ENCODE peak calls at places on chromosomes 12 and 14, in four cellular contexts. One of them, this sample, is unnamed.

GRCh38 chr14:104361101-104361591 is 218.4 kb upstream of the C14orf180 start:
- DNase-seq in progenitor cell of endocrine pancreas: no peak
- DNase-seq in fibroblast of lung: no peak
- DNase-seq in heart right ventricle: no peak
- DNase-seq in this sample: no peak

GRCh38 chr12:3732901-3733300 is 20.0 kb downstream of the CRACR2A start:
- DNase-seq in progenitor cell of endocrine pancreas: no peak
- DNase-seq in heart right ventricle: no peak
- DNase-seq in fibroblast of lung: no peak
- DNase-seq in this sample: no peak

GRCh38 chr12:15757553-15758255 is 31.5 kb downstream of the EPS8 start:
- DNase-seq in progenitor cell of endocrine pancreas: no peak
- DNase-seq in fibroblast of lung: peak; percentile 77
- DNase-seq in heart right ventricle: no peak
- DNase-seq in this sample: peak; percentile 73

GRCh38 chr12:1346126-1346525 is 248.3 kb downstream of the FBXL14 start:
- DNase-seq in heart right ventricle: no peak
- DNase-seq in fibroblast of lung: peak; percentile 41
- DNase-seq in progenitor cell of endocrine pancreas: no peak
- DNase-seq in this sample: no peak

GRCh38 chr14:68306934-68307758 is 485.7 kb downstream of the ZFP36L1 start:
- DNase-seq in progenitor cell of endocrine pancreas: peak; percentile 33
- DNase-seq in fibroblast of lung: peak; percentile 90
- DNase-seq in heart right ventricle: no peak
- DNase-seq in this sample: no peak

GRCh38 chr14:63438065-63438757 is 105.0 kb downstream of the PPP2R5E start:
- DNase-seq in heart right ventricle: peak; percentile 68
- DNase-seq in progenitor cell of endocrine pancreas: no peak
- DNase-seq in fibroblast of lung: peak; percentile 87
- DNase-seq in this sample: peak; percentile 84

GRCh38 chr14:105912641-105913180 is 386.3 kb downstream of the TMEM121 start:
- DNase-seq in fibroblast of lung: no peak
- DNase-seq in progenitor cell of endocrine pancreas: no peak
- DNase-seq in heart right ventricle: no peak
- DNase-seq in this sample: no peak

GRCh38 chr12:105228966-105229365 is 7.0 kb downstream of the APPL2 start:
- DNase-seq in heart right ventricle: no peak
- DNase-seq in progenitor cell of endocrine pancreas: no peak
- DNase-seq in fibroblast of lung: no peak
- DNase-seq in this sample: no peak

GRCh38 chr14:45793081-45793480 is 540.1 kb upstream of the MIS18BP1 start:
- DNase-seq in fibroblast of lung: no peak
- DNase-seq in progenitor cell of endocrine pancreas: no peak
- DNase-seq in heart right ventricle: no peak
- DNase-seq in this sample: no peak

GRCh38 chr14:101997429-101998336 is 33.3 kb downstream of the DYNC1H1 start:
- DNase-seq in heart right ventricle: no peak
- DNase-seq in progenitor cell of endocrine pancreas: no peak
- DNase-seq in fibroblast of lung: no peak
- DNase-seq in this sample: no peak

GRCh38 chr12:97960741-97961608 is 498.4 kb downstream of the RMST start:
- DNase-seq in heart right ventricle: peak; percentile 9
- DNase-seq in fibroblast of lung: peak; percentile 14
- DNase-seq in progenitor cell of endocrine pancreas: peak; percentile 27
- DNase-seq in this sample: no peak

DNA sequence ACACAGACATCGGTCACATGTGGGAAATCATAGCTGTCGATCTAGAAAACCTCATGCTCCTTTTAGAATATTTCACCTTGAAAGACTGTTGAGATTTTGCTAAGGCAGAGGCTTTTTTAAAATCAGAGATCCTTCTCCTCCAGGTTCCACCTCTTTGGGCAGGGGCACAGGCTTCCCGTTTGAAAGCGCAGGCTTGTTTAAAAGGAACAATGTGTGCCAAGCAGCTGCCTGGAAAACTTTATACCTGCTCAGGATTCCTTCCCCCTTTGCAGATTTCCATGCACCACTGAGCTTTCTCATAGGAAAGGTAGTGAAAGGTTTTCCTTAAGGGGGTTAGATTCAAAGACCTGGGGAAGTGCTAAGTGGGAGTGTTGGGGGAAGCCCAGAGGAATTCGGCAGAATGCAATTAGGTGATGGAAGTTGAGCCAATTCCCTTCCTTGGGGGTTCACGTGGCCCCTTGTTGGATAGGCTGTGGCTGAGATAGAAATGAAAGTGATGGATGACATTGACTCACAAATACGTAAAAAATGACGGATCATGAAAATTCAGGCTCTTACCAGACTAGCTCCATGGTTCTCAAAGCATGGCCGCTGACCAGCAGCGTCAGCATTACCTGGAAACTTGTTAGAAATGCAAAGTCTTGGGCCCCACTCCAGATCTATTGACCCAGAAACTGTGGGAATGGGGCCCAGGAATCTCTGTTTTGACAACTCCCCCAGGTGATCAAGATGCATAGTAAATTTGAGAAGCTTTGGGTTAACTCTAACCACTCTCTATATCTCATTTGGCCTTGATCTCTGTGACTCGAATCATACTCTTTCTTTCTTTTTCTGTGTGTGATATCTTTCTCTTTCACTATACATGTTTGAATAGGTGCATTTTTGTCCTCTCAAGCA is 281.4 kb upstream of the FKBP4 start:
- DNase-seq in fibroblast of lung: no peak
- DNase-seq in progenitor cell of endocrine pancreas: no peak
- DNase-seq in heart right ventricle: no peak
- DNase-seq in this sample: no peak
- TF ChIP-seq CTCF in fibroblast of lung: no peak
- TF ChIP-seq CTCF in progenitor cell of endocrine pancreas: no peak
- TF ChIP-seq CTCF in heart right ventricle: no peak
- TF ChIP-seq CTCF in this sample: no peak

DNA sequence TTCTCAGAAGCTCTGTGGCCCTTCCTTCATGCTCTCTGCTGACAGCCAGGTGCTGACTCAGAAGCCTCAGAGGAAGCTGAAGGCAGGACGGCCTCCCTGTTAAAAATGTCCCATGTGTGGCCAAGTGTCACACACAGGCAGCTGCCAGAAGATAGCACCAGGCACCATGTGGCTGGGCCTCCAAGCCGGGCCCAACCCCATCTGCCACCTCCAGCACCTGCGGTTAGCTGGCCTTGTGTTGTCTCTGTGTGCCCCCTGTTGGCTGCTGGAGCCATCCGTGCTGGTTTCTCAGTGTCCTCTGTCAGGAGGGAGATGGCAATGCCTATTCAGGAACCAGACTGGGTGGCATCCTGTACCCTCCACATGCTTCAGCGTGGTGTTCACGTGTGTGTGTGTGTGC is 63.2 kb downstream of the TSPAN11 start:
- DNase-seq in fibroblast of lung: no peak
- DNase-seq in heart right ventricle: peak; percentile 29
- DNase-seq in progenitor cell of endocrine pancreas: no peak
- DNase-seq in this sample: no peak
- TF ChIP-seq CTCF in fibroblast of lung: peak; percentile 25
- TF ChIP-seq CTCF in heart right ventricle: peak; percentile 32
- TF ChIP-seq CTCF in progenitor cell of endocrine pancreas: peak; percentile 39
- TF ChIP-seq CTCF in this sample: peak; percentile 37

GRCh38 chr14:95561001-95561412 is 26.2 kb downstream of the GLRX5 start:
- DNase-seq in fibroblast of lung: peak; percentile 83
- DNase-seq in heart right ventricle: peak; percentile 79
- DNase-seq in progenitor cell of endocrine pancreas: peak; percentile 93
- DNase-seq in this sample: peak; percentile 21

GRCh38 chr14:95555053-95555452 is 20.2 kb downstream of the GLRX5 start:
- DNase-seq in heart right ventricle: no peak
- DNase-seq in fibroblast of lung: no peak
- DNase-seq in progenitor cell of endocrine pancreas: no peak
- DNase-seq in this sample: no peak

GRCh38 chr14:95559203-95559602 is 24.4 kb downstream of the GLRX5 start:
- DNase-seq in fibroblast of lung: no peak
- DNase-seq in heart right ventricle: no peak
- DNase-seq in progenitor cell of endocrine pancreas: no peak
- DNase-seq in this sample: no peak

GRCh38 chr14:95557832-95558231 is 23.0 kb downstream of the GLRX5 start:
- DNase-seq in progenitor cell of endocrine pancreas: no peak
- DNase-seq in heart right ventricle: no peak
- DNase-seq in fibroblast of lung: no peak
- DNase-seq in this sample: no peak

DNA sequence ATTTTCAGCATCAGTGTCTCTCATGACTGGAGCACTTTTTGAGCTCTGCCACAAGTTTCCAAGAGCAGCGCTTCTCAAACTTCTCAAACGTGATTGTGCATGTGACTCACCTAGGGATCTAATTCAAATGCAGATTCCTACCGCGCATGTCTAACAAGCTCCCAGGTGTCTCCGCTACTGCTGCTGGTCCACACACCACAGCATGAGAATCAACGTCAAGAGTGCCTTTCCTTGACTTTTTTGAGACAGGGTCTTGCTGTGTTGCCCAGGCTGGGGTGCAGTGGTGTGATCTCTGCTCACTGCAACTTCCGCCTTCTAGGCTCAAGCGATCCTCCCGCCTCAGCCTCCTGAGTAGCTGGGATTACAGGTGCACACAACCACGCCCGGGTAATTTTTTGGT is 22.4 kb downstream of the GLRX5 start:
- DNase-seq in progenitor cell of endocrine pancreas: no peak
- DNase-seq in fibroblast of lung: no peak
- DNase-seq in heart right ventricle: no peak
- DNase-seq in this sample: no peak
- TF ChIP-seq CTCF in progenitor cell of endocrine pancreas: no peak
- TF ChIP-seq CTCF in fibroblast of lung: no peak
- TF ChIP-seq CTCF in heart right ventricle: no peak
- TF ChIP-seq CTCF in this sample: no peak

GRCh38 chr12:66942741-66943465 is 264.0 kb upstream of the GRIP1 start:
- DNase-seq in heart right ventricle: no peak
- DNase-seq in fibroblast of lung: no peak
- DNase-seq in progenitor cell of endocrine pancreas: no peak
- DNase-seq in this sample: no peak
- TF ChIP-seq CTCF in heart right ventricle: no peak
- TF ChIP-seq CTCF in fibroblast of lung: no peak
- TF ChIP-seq CTCF in progenitor cell of endocrine pancreas: peak; percentile 52
- TF ChIP-seq CTCF in this sample: no peak

GRCh38 chr14:96069421-96069820 is 30.3 kb downstream of the C14orf132 start:
- DNase-seq in heart right ventricle: no peak
- DNase-seq in progenitor cell of endocrine pancreas: no peak
- DNase-seq in fibroblast of lung: no peak
- DNase-seq in this sample: no peak

GRCh38 chr14:96072746-96073145 is 33.6 kb downstream of the C14orf132 start:
- DNase-seq in fibroblast of lung: no peak
- DNase-seq in heart right ventricle: no peak
- DNase-seq in progenitor cell of endocrine pancreas: no peak
- DNase-seq in this sample: no peak

GRCh38 chr14:96067985-96068930 is 29.1 kb downstream of the C14orf132 start:
- DNase-seq in heart right ventricle: no peak
- DNase-seq in progenitor cell of endocrine pancreas: no peak
- DNase-seq in fibroblast of lung: no peak
- DNase-seq in this sample: no peak

GRCh38 chr14:96071561-96071960 is 32.4 kb downstream of the C14orf132 start:
- DNase-seq in fibroblast of lung: no peak
- DNase-seq in progenitor cell of endocrine pancreas: no peak
- DNase-seq in heart right ventricle: no peak
- DNase-seq in this sample: no peak

GRCh38 chr14:96072076-96072475 is 32.9 kb downstream of the C14orf132 start:
- DNase-seq in heart right ventricle: no peak
- DNase-seq in progenitor cell of endocrine pancreas: no peak
- DNase-seq in fibroblast of lung: no peak
- DNase-seq in this sample: no peak
- TF ChIP-seq CTCF in heart right ventricle: no peak
- TF ChIP-seq CTCF in progenitor cell of endocrine pancreas: no peak
- TF ChIP-seq CTCF in fibroblast of lung: no peak
- TF ChIP-seq CTCF in this sample: no peak

GRCh38 chr12:128707488-128707887 is 116.3 kb downstream of the SLC15A4 start:
- DNase-seq in heart right ventricle: no peak
- DNase-seq in progenitor cell of endocrine pancreas: no peak
- DNase-seq in fibroblast of lung: no peak
- DNase-seq in this sample: no peak
- TF ChIP-seq CTCF in heart right ventricle: no peak
- TF ChIP-seq CTCF in progenitor cell of endocrine pancreas: no peak
- TF ChIP-seq CTCF in fibroblast of lung: no peak
- TF ChIP-seq CTCF in this sample: no peak

GRCh38 chr14:75306917-75307699 is 28.5 kb downstream of the FOS start:
- DNase-seq in progenitor cell of endocrine pancreas: no peak
- DNase-seq in fibroblast of lung: no peak
- DNase-seq in heart right ventricle: no peak
- DNase-seq in this sample: no peak
- TF ChIP-seq CTCF in progenitor cell of endocrine pancreas: peak; percentile 35
- TF ChIP-seq CTCF in fibroblast of lung: peak; percentile 34
- TF ChIP-seq CTCF in heart right ventricle: peak; percentile 19
- TF ChIP-seq CTCF in this sample: peak; percentile 34

DNA sequence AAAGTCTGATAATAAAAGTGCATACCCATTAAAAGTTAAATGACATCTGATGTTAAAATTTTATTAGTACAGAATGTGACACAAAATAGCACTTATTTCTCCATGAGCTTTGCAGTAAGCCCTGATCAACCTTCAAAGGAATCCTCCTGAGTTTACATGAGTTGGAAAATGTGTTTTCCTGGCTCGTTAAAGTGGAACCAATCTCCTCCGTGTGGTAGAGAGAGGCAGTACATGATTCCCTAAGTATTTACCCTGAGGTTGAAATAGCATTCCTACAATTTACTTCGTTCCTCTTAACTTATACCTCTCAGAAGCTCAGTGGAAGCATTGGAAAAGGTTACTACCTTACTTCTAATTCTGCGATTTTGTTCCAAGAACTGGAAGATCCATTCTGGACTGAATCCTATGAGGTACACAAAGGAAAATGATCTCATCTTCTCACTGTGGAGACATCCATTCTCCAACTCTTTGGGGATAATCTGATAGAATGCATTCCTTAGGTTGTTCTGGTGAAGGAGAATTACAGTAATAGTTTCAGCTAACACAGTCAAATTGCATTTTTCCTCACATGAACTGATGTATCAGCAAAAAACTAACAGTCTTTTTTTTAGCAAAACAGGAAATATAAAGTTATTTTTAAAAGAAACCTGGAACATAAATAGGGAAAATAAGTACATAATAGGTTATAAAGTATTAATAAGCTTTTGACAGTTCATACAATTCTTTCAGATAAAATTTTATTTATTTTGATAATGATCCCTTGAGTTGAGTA is 475.6 kb downstream of the PDZRN4 start:
- DNase-seq in heart right ventricle: no peak
- DNase-seq in fibroblast of lung: peak; percentile 1
- DNase-seq in progenitor cell of endocrine pancreas: no peak
- DNase-seq in this sample: no peak
- TF ChIP-seq CTCF in heart right ventricle: peak; percentile 32
- TF ChIP-seq CTCF in fibroblast of lung: peak; percentile 27
- TF ChIP-seq CTCF in progenitor cell of endocrine pancreas: peak; percentile 63
- TF ChIP-seq CTCF in this sample: no peak

DNA sequence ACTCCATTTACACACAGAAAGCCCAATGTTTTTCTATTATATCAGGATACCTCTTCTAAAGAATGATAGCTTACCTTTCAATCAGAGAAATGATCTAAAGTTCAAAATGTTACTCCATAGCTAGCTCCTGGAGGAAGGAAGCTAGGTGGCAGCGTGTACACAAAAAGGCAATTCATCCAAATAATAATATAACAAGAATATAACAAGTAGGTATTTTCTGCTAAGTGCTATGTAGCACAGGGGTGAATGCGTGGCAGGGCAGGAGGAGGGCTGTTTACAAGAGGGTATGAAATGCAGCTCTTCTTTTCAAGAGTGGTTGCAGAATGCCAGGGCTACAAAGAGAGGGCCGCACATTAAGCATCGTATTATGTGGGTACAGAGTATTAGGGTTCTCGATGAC is 663 bp upstream of the SNAPC1 start:
- DNase-seq in fibroblast of lung: no peak
- DNase-seq in progenitor cell of endocrine pancreas: no peak
- DNase-seq in heart right ventricle: no peak
- DNase-seq in this sample: no peak
- TF ChIP-seq CTCF in fibroblast of lung: no peak
- TF ChIP-seq CTCF in progenitor cell of endocrine pancreas: no peak
- TF ChIP-seq CTCF in heart right ventricle: no peak
- TF ChIP-seq CTCF in this sample: no peak

This sample was measured in AG04449.